ENCODE peak calls at places on chromosomes 1 and 21, in four cellular contexts. One of them, this sample, is unnamed.

GRCh38 chr1:211739671-211740411 is 64.4 kb upstream of the NEK2 start:
- DNase-seq in NB4: no peak
- DNase-seq in A549: no peak
- DNase-seq in Peyer's patch: no peak
- DNase-seq in this sample: no peak

GRCh38 chr1:237610157-237610556 is 280.6 kb downstream of the ZP4 start:
- DNase-seq in A549: no peak
- DNase-seq in NB4: no peak
- DNase-seq in Peyer's patch: no peak
- DNase-seq in this sample: no peak

GRCh38 chr1:234525156-234525774 is 46.3 kb upstream of the TARBP1 start:
- DNase-seq in A549: no peak
- DNase-seq in NB4: no peak
- DNase-seq in Peyer's patch: no peak
- DNase-seq in this sample: no peak

GRCh38 chr21:42688841-42689371 is 35.5 kb downstream of the PDE9A start:
- DNase-seq in NB4: no peak
- DNase-seq in Peyer's patch: no peak
- DNase-seq in A549: no peak
- DNase-seq in this sample: no peak

GRCh38 chr1:114219247-114219872 is 65.7 kb upstream of the SYT6 start:
- DNase-seq in NB4: peak; percentile 16
- DNase-seq in A549: peak; percentile 6
- DNase-seq in Peyer's patch: no peak
- DNase-seq in this sample: no peak

GRCh38 chr1:87362834-87363426 is 34.2 kb downstream of the LMO4 start:
- DNase-seq in A549: no peak
- DNase-seq in Peyer's patch: no peak
- DNase-seq in NB4: no peak
- DNase-seq in this sample: no peak

GRCh38 chr1:221494670-221495069 is 247.2 kb downstream of the DUSP10 start:
- DNase-seq in A549: peak; percentile 13
- DNase-seq in Peyer's patch: no peak
- DNase-seq in NB4: no peak
- DNase-seq in this sample: peak; percentile 13

GRCh38 chr1:86993269-86993985 is 79.0 kb downstream of the HS2ST1 start:
- DNase-seq in Peyer's patch: no peak
- DNase-seq in A549: no peak
- DNase-seq in NB4: no peak
- DNase-seq in this sample: no peak

GRCh38 chr1:25360596-25361581 is 22.8 kb downstream of the TMEM50A start:
- DNase-seq in NB4: no peak
- DNase-seq in Peyer's patch: no peak
- DNase-seq in A549: peak; percentile 12
- DNase-seq in this sample: no peak

GRCh38 chr1:223029985-223030769 is 112.9 kb downstream of the TLR5 start:
- DNase-seq in A549: no peak
- DNase-seq in Peyer's patch: no peak
- DNase-seq in NB4: no peak
- DNase-seq in this sample: no peak

GRCh38 chr1:223034270-223034798 is 108.7 kb downstream of the TLR5 start:
- DNase-seq in A549: no peak
- DNase-seq in NB4: no peak
- DNase-seq in Peyer's patch: no peak
- DNase-seq in this sample: no peak

GRCh38 chr1:223031690-223032601 is 111.1 kb downstream of the TLR5 start:
- DNase-seq in Peyer's patch: no peak
- DNase-seq in A549: peak; percentile 10
- DNase-seq in NB4: no peak
- DNase-seq in this sample: peak; percentile 71

GRCh38 chr1:223033658-223034057 is 109.4 kb downstream of the TLR5 start:
- DNase-seq in Peyer's patch: no peak
- DNase-seq in NB4: no peak
- DNase-seq in A549: no peak
- DNase-seq in this sample: no peak

DNA sequence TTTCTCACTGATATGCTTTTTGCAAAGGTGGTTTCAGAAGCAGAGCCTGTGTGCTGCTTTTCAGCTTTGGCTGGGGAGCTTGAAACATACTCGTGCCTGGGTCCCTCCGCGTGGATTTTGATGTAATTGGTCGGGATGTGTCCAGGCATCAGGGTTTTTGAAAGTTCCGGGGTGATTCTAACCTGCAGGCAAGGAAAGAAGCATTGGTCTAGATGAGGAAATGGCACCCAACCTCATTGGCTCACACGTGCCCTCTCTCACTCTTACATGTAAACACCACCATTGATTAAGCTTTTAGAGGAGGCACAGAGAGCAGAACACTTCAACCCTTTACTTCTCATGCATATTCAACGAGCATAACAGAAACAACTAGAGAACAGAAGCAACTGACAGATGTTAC is 112.2 kb downstream of the TLR5 start:
- DNase-seq in NB4: no peak
- DNase-seq in Peyer's patch: no peak
- DNase-seq in A549: no peak
- DNase-seq in this sample: no peak
- TF ChIP-seq POLR2A in NB4: no peak
- TF ChIP-seq POLR2A in Peyer's patch: no peak
- TF ChIP-seq POLR2A in A549: no peak
- TF ChIP-seq POLR2A in this sample: no peak

DNA sequence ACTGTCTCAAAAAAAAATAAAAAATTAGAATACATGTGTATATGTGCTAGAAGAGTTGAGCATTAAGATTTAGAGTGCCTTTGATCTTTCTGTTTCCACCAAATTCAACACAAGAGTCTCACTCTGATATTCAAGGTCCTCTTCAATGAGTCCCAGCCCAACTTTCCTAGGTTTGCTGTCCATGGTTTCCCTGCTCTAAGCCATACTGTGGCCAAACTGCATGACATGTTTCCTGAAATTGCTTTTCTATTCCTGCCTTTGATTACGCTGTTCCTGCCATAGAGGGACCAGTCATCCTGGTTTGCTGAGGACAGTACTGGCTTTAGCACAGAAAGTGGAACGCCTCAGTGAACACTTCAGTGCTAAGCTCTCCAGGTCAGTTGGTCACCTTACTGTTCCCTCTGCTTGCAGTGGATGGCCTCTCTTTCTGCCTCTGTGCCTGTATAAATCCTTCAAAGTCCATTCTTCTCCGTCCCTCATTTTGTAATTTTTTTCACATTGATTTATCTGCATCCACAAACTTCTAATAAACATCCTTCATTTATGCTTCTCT is 305.9 kb upstream of the PROX1 start:
- DNase-seq in NB4: no peak
- DNase-seq in Peyer's patch: no peak
- DNase-seq in A549: no peak
- DNase-seq in this sample: no peak
- TF ChIP-seq POLR2A in NB4: no peak
- TF ChIP-seq POLR2A in Peyer's patch: no peak
- TF ChIP-seq POLR2A in A549: no peak
- TF ChIP-seq POLR2A in this sample: no peak

DNA sequence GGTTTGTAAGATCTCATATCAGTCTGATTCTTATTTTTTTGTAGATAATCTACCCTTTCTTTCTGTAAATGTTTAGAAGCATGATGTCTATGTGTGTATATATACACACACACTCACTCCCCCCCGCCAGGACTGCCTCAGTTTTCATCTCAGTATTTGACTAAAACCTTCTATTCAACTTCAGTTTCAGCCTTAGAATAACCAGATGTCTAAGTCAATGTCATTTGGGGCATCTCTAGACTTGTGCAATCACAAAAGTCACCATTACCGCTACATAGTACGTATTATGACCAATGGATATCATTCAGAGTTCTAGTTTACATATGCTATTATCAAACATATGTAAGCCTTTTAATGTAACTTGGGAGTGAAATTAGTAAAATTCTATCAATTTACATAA is 53.3 kb upstream of the BOLA1 start:
- DNase-seq in NB4: peak; percentile 23
- DNase-seq in Peyer's patch: peak; percentile 15
- DNase-seq in A549: no peak
- DNase-seq in this sample: no peak
- TF ChIP-seq POLR2A in NB4: no peak
- TF ChIP-seq POLR2A in Peyer's patch: no peak
- TF ChIP-seq POLR2A in A549: no peak
- TF ChIP-seq POLR2A in this sample: no peak

GRCh38 chr1:111612006-111612405 is 7.6 kb upstream of the RAP1A start:
- DNase-seq in Peyer's patch: no peak
- DNase-seq in A549: no peak
- DNase-seq in NB4: no peak
- DNase-seq in this sample: no peak
- TF ChIP-seq POLR2A in Peyer's patch: no peak
- TF ChIP-seq POLR2A in A549: no peak
- TF ChIP-seq POLR2A in NB4: no peak
- TF ChIP-seq POLR2A in this sample: no peak